ENCODE peak calls at places on chromosome 18, in five cellular contexts. One of them, this sample, is unnamed.

GRCh38 chr18:53458944-53459580 is 765.4 kb downstream of the MBD2 start:
- DNase-seq in mesenchymal stem cell: no peak
- DNase-seq in neuronal stem cell: peak; percentile 47
- DNase-seq in trophoblast cell: no peak
- DNase-seq in H1: peak; percentile 47
- DNase-seq in this sample: peak; percentile 46

GRCh38 chr18:62450175-62450545 is 72.7 kb upstream of the ZCCHC2 start:
- DNase-seq in trophoblast cell: no peak
- DNase-seq in neuronal stem cell: no peak
- DNase-seq in H1: no peak
- DNase-seq in mesenchymal stem cell: peak; percentile 29
- DNase-seq in this sample: no peak

GRCh38 chr18:21218862-21219261 is 23.2 kb upstream of the GREB1L start:
- DNase-seq in mesenchymal stem cell: no peak
- DNase-seq in H1: peak; percentile 39
- DNase-seq in trophoblast cell: no peak
- DNase-seq in neuronal stem cell: no peak
- DNase-seq in this sample: no peak

GRCh38 chr18:48861181-48861715 is 89.5 kb downstream of the SMAD7 start:
- DNase-seq in trophoblast cell: peak; percentile 86
- DNase-seq in neuronal stem cell: no peak
- DNase-seq in mesenchymal stem cell: no peak
- DNase-seq in H1: no peak
- DNase-seq in this sample: peak; percentile 56

GRCh38 chr18:69830189-69830588 is 117.5 kb downstream of the CD226 start:
- DNase-seq in neuronal stem cell: no peak
- DNase-seq in H1: no peak
- DNase-seq in mesenchymal stem cell: no peak
- DNase-seq in trophoblast cell: no peak
- DNase-seq in this sample: no peak

GRCh38 chr18:79816981-79817606 is 19.4 kb downstream of the KCNG2 start:
- DNase-seq in trophoblast cell: no peak
- DNase-seq in H1: no peak
- DNase-seq in neuronal stem cell: no peak
- DNase-seq in mesenchymal stem cell: no peak
- DNase-seq in this sample: no peak

GRCh38 chr18:44602380-44602779 is 78.3 kb upstream of the SETBP1 start:
- DNase-seq in trophoblast cell: peak; percentile 38
- DNase-seq in H1: no peak
- DNase-seq in mesenchymal stem cell: peak; percentile 72
- DNase-seq in neuronal stem cell: no peak
- DNase-seq in this sample: no peak

GRCh38 chr18:72086421-72086820 is 457.7 kb downstream of the CBLN2 start:
- DNase-seq in neuronal stem cell: no peak
- DNase-seq in mesenchymal stem cell: no peak
- DNase-seq in H1: no peak
- DNase-seq in trophoblast cell: peak; percentile 24
- DNase-seq in this sample: no peak

GRCh38 chr18:11950824-11951223 is 30.5 kb upstream of the IMPA2 start:
- DNase-seq in neuronal stem cell: no peak
- DNase-seq in trophoblast cell: no peak
- DNase-seq in H1: no peak
- DNase-seq in mesenchymal stem cell: no peak
- DNase-seq in this sample: no peak

GRCh38 chr18:62799977-62800376 is 84.6 kb downstream of the PHLPP1 start:
- DNase-seq in mesenchymal stem cell: no peak
- DNase-seq in trophoblast cell: no peak
- DNase-seq in neuronal stem cell: no peak
- DNase-seq in H1: no peak
- DNase-seq in this sample: no peak

GRCh38 chr18:63924551-63924950 is 16.8 kb downstream of the SERPINB10 start:
- DNase-seq in neuronal stem cell: no peak
- DNase-seq in trophoblast cell: peak; percentile 48
- DNase-seq in mesenchymal stem cell: peak; percentile 65
- DNase-seq in H1: no peak
- DNase-seq in this sample: no peak

GRCh38 chr18:50250935-50251334 is 15.4 kb downstream of the CFAP53 start:
- DNase-seq in mesenchymal stem cell: no peak
- DNase-seq in neuronal stem cell: no peak
- DNase-seq in trophoblast cell: no peak
- DNase-seq in H1: no peak
- DNase-seq in this sample: no peak

GRCh38 chr18:70621710-70622109 is 332.9 kb downstream of the SOCS6 start:
- DNase-seq in mesenchymal stem cell: no peak
- DNase-seq in H1: no peak
- DNase-seq in neuronal stem cell: no peak
- DNase-seq in trophoblast cell: no peak
- DNase-seq in this sample: peak; percentile 36

GRCh38 chr18:51417643-51418483 is 220.4 kb upstream of the MEX3C start:
- DNase-seq in neuronal stem cell: no peak
- DNase-seq in mesenchymal stem cell: no peak
- DNase-seq in trophoblast cell: peak; percentile 25
- DNase-seq in H1: peak; percentile 76
- DNase-seq in this sample: peak; percentile 98

GRCh38 chr18:79942786-79943607 is 8.5 kb downstream of the SLC66A2 start:
- DNase-seq in mesenchymal stem cell: no peak
- DNase-seq in trophoblast cell: no peak
- DNase-seq in neuronal stem cell: no peak
- DNase-seq in H1: no peak
- DNase-seq in this sample: peak; percentile 25

GRCh38 chr18:58024139-58024538 is 19.9 kb upstream of the NEDD4L start:
- DNase-seq in trophoblast cell: no peak
- DNase-seq in mesenchymal stem cell: no peak
- DNase-seq in H1: no peak
- DNase-seq in neuronal stem cell: peak; percentile 26
- DNase-seq in this sample: no peak

GRCh38 chr18:58025205-58025604 is 18.8 kb upstream of the NEDD4L start:
- DNase-seq in H1: no peak
- DNase-seq in mesenchymal stem cell: no peak
- DNase-seq in neuronal stem cell: no peak
- DNase-seq in trophoblast cell: no peak
- DNase-seq in this sample: no peak

GRCh38 chr18:58017267-58017666 is 26.8 kb upstream of the NEDD4L start:
- DNase-seq in mesenchymal stem cell: no peak
- DNase-seq in H1: no peak
- DNase-seq in trophoblast cell: no peak
- DNase-seq in neuronal stem cell: no peak
- DNase-seq in this sample: no peak

GRCh38 chr18:58023108-58023507 is 20.9 kb upstream of the NEDD4L start:
- DNase-seq in H1: no peak
- DNase-seq in mesenchymal stem cell: no peak
- DNase-seq in trophoblast cell: no peak
- DNase-seq in neuronal stem cell: no peak
- DNase-seq in this sample: no peak

DNA sequence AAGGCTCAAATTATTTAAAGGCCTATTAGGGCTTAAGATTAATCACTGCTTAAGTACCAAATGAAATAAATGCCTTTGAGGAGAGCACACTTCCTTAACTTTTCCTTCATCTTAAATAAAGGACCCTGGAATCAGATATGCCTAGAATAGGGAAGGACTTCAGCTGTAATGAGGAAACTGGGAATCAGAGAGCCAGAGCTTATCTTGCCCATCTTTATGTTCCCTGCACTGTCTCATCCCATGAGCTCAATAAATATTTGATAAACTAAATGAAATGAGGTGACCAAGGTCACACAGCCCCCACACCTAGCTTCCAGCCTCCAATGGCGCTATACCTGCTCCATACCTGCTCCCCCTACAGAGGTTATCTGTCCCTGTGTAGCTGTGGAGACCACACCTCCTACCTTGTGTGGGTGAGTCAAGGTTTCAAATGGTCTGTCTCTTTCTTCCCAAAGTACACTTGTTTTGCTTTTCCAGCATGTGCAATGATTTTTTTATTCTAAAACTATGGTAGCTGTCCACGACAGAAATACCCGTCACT is 23.4 kb upstream of the NEDD4L start:
- DNase-seq in H1: no peak
- DNase-seq in neuronal stem cell: no peak
- DNase-seq in trophoblast cell: no peak
- DNase-seq in mesenchymal stem cell: no peak
- DNase-seq in this sample: no peak
- H2BK12ac ChIP-seq in H1: no peak overlapping the region
- H2BK12ac ChIP-seq in neuronal stem cell: no peak overlapping the region
- H2BK12ac ChIP-seq in trophoblast cell: no peak overlapping the region
- H2BK12ac ChIP-seq in mesenchymal stem cell: no peak overlapping the region
- H2BK12ac ChIP-seq in this sample: no peak overlapping the region

GRCh38 chr18:35466815-35467623 is 30.7 kb downstream of the INO80C start:
- DNase-seq in trophoblast cell: no peak
- DNase-seq in neuronal stem cell: no peak
- DNase-seq in mesenchymal stem cell: no peak
- DNase-seq in H1: no peak
- DNase-seq in this sample: no peak

GRCh38 chr18:35473562-35473961 is 24.2 kb downstream of the INO80C start:
- DNase-seq in H1: no peak
- DNase-seq in mesenchymal stem cell: no peak
- DNase-seq in trophoblast cell: no peak
- DNase-seq in neuronal stem cell: no peak
- DNase-seq in this sample: no peak

GRCh38 chr18:35467624-35468016 is 30.1 kb downstream of the INO80C start:
- DNase-seq in H1: no peak
- DNase-seq in trophoblast cell: peak; percentile 79
- DNase-seq in neuronal stem cell: no peak
- DNase-seq in mesenchymal stem cell: no peak
- DNase-seq in this sample: no peak

GRCh38 chr18:35469696-35470095 is 28.1 kb downstream of the INO80C start:
- DNase-seq in trophoblast cell: no peak
- DNase-seq in mesenchymal stem cell: peak; percentile 48
- DNase-seq in H1: no peak
- DNase-seq in neuronal stem cell: no peak
- DNase-seq in this sample: no peak

DNA sequence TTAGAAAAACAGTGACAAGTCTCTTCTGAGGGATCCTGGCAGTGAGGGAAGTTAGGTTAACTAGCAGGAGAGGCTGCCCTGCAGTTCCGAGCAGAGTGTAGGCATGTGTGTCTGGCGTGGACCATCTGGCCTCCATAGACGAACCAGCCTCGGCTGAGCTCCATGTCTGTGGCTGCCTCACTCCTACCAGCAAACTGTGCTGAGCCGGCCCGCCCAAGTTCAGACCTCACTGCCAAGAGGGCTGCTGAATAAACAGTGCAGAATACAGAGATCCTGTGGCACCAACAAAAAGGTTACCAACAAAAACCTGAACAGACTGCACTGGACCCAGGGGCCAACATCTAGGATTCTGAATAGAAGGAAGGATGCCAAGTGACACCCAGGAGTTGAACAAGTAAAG is 27.3 kb downstream of the INO80C start:
- DNase-seq in H1: no peak
- DNase-seq in trophoblast cell: no peak
- DNase-seq in mesenchymal stem cell: no peak
- DNase-seq in neuronal stem cell: no peak
- DNase-seq in this sample: no peak
- H3K27ac ChIP-seq in H1: no peak overlapping the region
- H3K27ac ChIP-seq in trophoblast cell: no peak overlapping the region
- H3K27ac ChIP-seq in mesenchymal stem cell: no peak overlapping the region
- H3K27ac ChIP-seq in neuronal stem cell: no peak overlapping the region
- H3K27ac ChIP-seq in this sample: no peak overlapping the region

GRCh38 chr18:56276466-56276865 is 361.9 kb downstream of the TXNL1 start:
- DNase-seq in H1: no peak
- DNase-seq in trophoblast cell: no peak
- DNase-seq in neuronal stem cell: no peak
- DNase-seq in mesenchymal stem cell: no peak
- DNase-seq in this sample: no peak
- H2BK12ac ChIP-seq in H1: no peak overlapping the region
- H2BK12ac ChIP-seq in trophoblast cell: no peak overlapping the region
- H2BK12ac ChIP-seq in neuronal stem cell: no peak overlapping the region
- H2BK12ac ChIP-seq in mesenchymal stem cell: no peak overlapping the region
- H2BK12ac ChIP-seq in this sample: no peak overlapping the region

GRCh38 chr18:28176674-28176932 is 327 bp downstream of the CDH2 start:
- DNase-seq in neuronal stem cell: no peak
- DNase-seq in H1: peak; percentile 59
- DNase-seq in mesenchymal stem cell: no peak
- DNase-seq in trophoblast cell: no peak
- DNase-seq in this sample: no peak

GRCh38 chr18:28175930-28176673 is 828 bp downstream of the CDH2 start:
- DNase-seq in trophoblast cell: peak; percentile 40
- DNase-seq in H1: peak; percentile 72
- DNase-seq in mesenchymal stem cell: peak; percentile 53
- DNase-seq in neuronal stem cell: peak; percentile 30
- DNase-seq in this sample: peak; percentile 43

GRCh38 chr18:28178720-28179119 is 1.8 kb upstream of the CDH2 start:
- DNase-seq in mesenchymal stem cell: peak; percentile 25
- DNase-seq in neuronal stem cell: no peak
- DNase-seq in H1: no peak
- DNase-seq in trophoblast cell: no peak
- DNase-seq in this sample: no peak

GRCh38 chr18:28176933-28177827 is at the start of gene CDH2:
- DNase-seq in H1: peak; percentile 74
- DNase-seq in trophoblast cell: peak; percentile 13
- DNase-seq in neuronal stem cell: peak; percentile 91
- DNase-seq in mesenchymal stem cell: peak; percentile 86
- DNase-seq in this sample: peak; percentile 87

GRCh38 chr18:28177828-28178635 is 1.1 kb upstream of the CDH2 start:
- DNase-seq in trophoblast cell: peak; percentile 36
- DNase-seq in H1: peak; percentile 82
- DNase-seq in mesenchymal stem cell: peak; percentile 62
- DNase-seq in neuronal stem cell: peak; percentile 80
- DNase-seq in this sample: peak; percentile 83
- H3K27ac ChIP-seq in trophoblast cell: no peak overlapping the region
- H3K27ac ChIP-seq in H1: no peak overlapping the region
- H3K27ac ChIP-seq in mesenchymal stem cell: peak overlapping the region; percentile 45
- H3K27ac ChIP-seq in neuronal stem cell: peak overlapping the region; percentile 99
- H3K27ac ChIP-seq in this sample: no peak overlapping the region

GRCh38 chr18:73992242-73993022 is 155.2 kb downstream of the FBXO15 start:
- DNase-seq in H1: no peak
- DNase-seq in mesenchymal stem cell: no peak
- DNase-seq in neuronal stem cell: no peak
- DNase-seq in trophoblast cell: no peak
- DNase-seq in this sample: no peak

GRCh38 chr18:73987247-73987980 is 160.2 kb downstream of the FBXO15 start:
- DNase-seq in mesenchymal stem cell: no peak
- DNase-seq in neuronal stem cell: no peak
- DNase-seq in trophoblast cell: no peak
- DNase-seq in H1: no peak
- DNase-seq in this sample: no peak

GRCh38 chr18:73991570-73991969 is 156.1 kb downstream of the FBXO15 start:
- DNase-seq in mesenchymal stem cell: no peak
- DNase-seq in H1: no peak
- DNase-seq in neuronal stem cell: no peak
- DNase-seq in trophoblast cell: no peak
- DNase-seq in this sample: no peak

GRCh38 chr18:73986711-73987110 is 160.9 kb downstream of the FBXO15 start:
- DNase-seq in neuronal stem cell: no peak
- DNase-seq in trophoblast cell: no peak
- DNase-seq in H1: no peak
- DNase-seq in mesenchymal stem cell: no peak
- DNase-seq in this sample: no peak

DNA sequence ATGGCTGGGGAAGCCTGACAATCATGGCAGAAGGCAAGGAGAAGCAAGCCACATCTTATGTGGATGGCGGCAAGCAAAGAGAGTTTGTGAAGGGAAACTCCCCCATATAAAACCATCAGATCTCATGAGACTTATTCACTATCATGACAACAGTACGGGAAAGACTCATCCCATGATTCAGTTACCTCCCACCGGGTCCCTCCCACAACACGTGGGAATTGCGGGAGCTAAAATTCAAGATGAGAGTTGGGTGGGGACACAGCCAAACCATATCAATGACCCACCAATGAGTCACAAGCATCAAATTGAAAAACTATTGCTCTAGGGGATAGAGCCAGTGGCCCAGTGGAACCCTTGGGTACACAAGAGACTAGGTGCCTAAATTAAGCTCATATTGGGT is 157.4 kb downstream of the FBXO15 start:
- DNase-seq in trophoblast cell: no peak
- DNase-seq in H1: no peak
- DNase-seq in mesenchymal stem cell: no peak
- DNase-seq in neuronal stem cell: no peak
- DNase-seq in this sample: no peak
- H2BK12ac ChIP-seq in trophoblast cell: no peak overlapping the region
- H2BK12ac ChIP-seq in H1: no peak overlapping the region
- H2BK12ac ChIP-seq in mesenchymal stem cell: no peak overlapping the region
- H2BK12ac ChIP-seq in neuronal stem cell: no peak overlapping the region
- H2BK12ac ChIP-seq in this sample: no peak overlapping the region